ENCODE peak calls at places on chromosomes 3 and 15, in nine cellular contexts. One of them, this sample, is unnamed.

GRCh38 chr15:35168464-35168863 is 83.4 kb upstream of the NANOGP8 start:
- DNase-seq in natural killer cell: no peak
- DNase-seq in left ventricle myocardium inferior: no peak
- DNase-seq in naive thymus-derived CD4-positive, alpha-beta T cell: no peak
- DNase-seq in EH: peak; percentile 85
- DNase-seq in nephron progenitor cell: no peak
- DNase-seq in NCI-H2029 treated with DMSO at 0.1 percent for 48 hours: no peak
- DNase-seq in memory B cell: no peak
- DNase-seq in NCI-H1105: no peak
- DNase-seq in this sample: peak; percentile 57

GRCh38 chr3:135966349-135966695 is 794 bp downstream of the PPP2R3A start:
- DNase-seq in natural killer cell: no peak
- DNase-seq in left ventricle myocardium inferior: no peak
- DNase-seq in naive thymus-derived CD4-positive, alpha-beta T cell: no peak
- DNase-seq in EH: no peak
- DNase-seq in nephron progenitor cell: peak; percentile 60
- DNase-seq in NCI-H2029 treated with DMSO at 0.1 percent for 48 hours: peak; percentile 9
- DNase-seq in memory B cell: no peak
- DNase-seq in NCI-H1105: peak; percentile 48
- DNase-seq in this sample: peak; percentile 40

GRCh38 chr15:78685157-78685830 is 44.3 kb upstream of the CHRNB4 start:
- DNase-seq in natural killer cell: no peak
- DNase-seq in left ventricle myocardium inferior: no peak
- DNase-seq in naive thymus-derived CD4-positive, alpha-beta T cell: no peak
- DNase-seq in EH: no peak
- DNase-seq in nephron progenitor cell: peak; percentile 64
- DNase-seq in NCI-H2029 treated with DMSO at 0.1 percent for 48 hours: no peak
- DNase-seq in memory B cell: no peak
- DNase-seq in NCI-H1105: peak; percentile 50
- DNase-seq in this sample: no peak

GRCh38 chr15:75982468-75982867 is 29.8 kb downstream of the NRG4 start:
- DNase-seq in natural killer cell: no peak
- DNase-seq in left ventricle myocardium inferior: no peak
- DNase-seq in naive thymus-derived CD4-positive, alpha-beta T cell: no peak
- DNase-seq in EH: no peak
- DNase-seq in nephron progenitor cell: no peak
- DNase-seq in NCI-H2029 treated with DMSO at 0.1 percent for 48 hours: no peak
- DNase-seq in memory B cell: no peak
- DNase-seq in NCI-H1105: no peak
- DNase-seq in this sample: no peak

GRCh38 chr15:23384371-23384770 is 29.8 kb downstream of the GOLGA8S start:
- DNase-seq in natural killer cell: no peak
- DNase-seq in left ventricle myocardium inferior: no peak
- DNase-seq in naive thymus-derived CD4-positive, alpha-beta T cell: no peak
- DNase-seq in EH: no peak
- DNase-seq in nephron progenitor cell: no peak
- DNase-seq in NCI-H2029 treated with DMSO at 0.1 percent for 48 hours: no peak
- DNase-seq in memory B cell: no peak
- DNase-seq in NCI-H1105: no peak
- DNase-seq in this sample: no peak

GRCh38 chr3:151203053-151203420 is at the start of gene GPR171:
- DNase-seq in natural killer cell: peak; percentile 24
- DNase-seq in left ventricle myocardium inferior: no peak
- DNase-seq in naive thymus-derived CD4-positive, alpha-beta T cell: peak; percentile 82
- DNase-seq in EH: no peak
- DNase-seq in nephron progenitor cell: no peak
- DNase-seq in NCI-H2029 treated with DMSO at 0.1 percent for 48 hours: no peak
- DNase-seq in memory B cell: no peak
- DNase-seq in NCI-H1105: no peak
- DNase-seq in this sample: no peak

GRCh38 chr3:19104459-19104858 is 43.9 kb upstream of the KCNH8 start:
- DNase-seq in natural killer cell: no peak
- DNase-seq in left ventricle myocardium inferior: no peak
- DNase-seq in naive thymus-derived CD4-positive, alpha-beta T cell: no peak
- DNase-seq in EH: no peak
- DNase-seq in nephron progenitor cell: no peak
- DNase-seq in NCI-H2029 treated with DMSO at 0.1 percent for 48 hours: no peak
- DNase-seq in memory B cell: no peak
- DNase-seq in NCI-H1105: no peak
- DNase-seq in this sample: no peak

GRCh38 chr3:197021231-197021630 is 8.4 kb downstream of the MELTF start:
- DNase-seq in natural killer cell: no peak
- DNase-seq in left ventricle myocardium inferior: no peak
- DNase-seq in naive thymus-derived CD4-positive, alpha-beta T cell: no peak
- DNase-seq in EH: no peak
- DNase-seq in nephron progenitor cell: no peak
- DNase-seq in NCI-H2029 treated with DMSO at 0.1 percent for 48 hours: no peak
- DNase-seq in memory B cell: no peak
- DNase-seq in NCI-H1105: no peak
- DNase-seq in this sample: no peak

GRCh38 chr3:72690646-72691045 is 157.6 kb downstream of the SHQ1 start:
- DNase-seq in natural killer cell: no peak
- DNase-seq in left ventricle myocardium inferior: no peak
- DNase-seq in naive thymus-derived CD4-positive, alpha-beta T cell: no peak
- DNase-seq in EH: no peak
- DNase-seq in nephron progenitor cell: peak; percentile 28
- DNase-seq in NCI-H2029 treated with DMSO at 0.1 percent for 48 hours: no peak
- DNase-seq in memory B cell: no peak
- DNase-seq in NCI-H1105: no peak
- DNase-seq in this sample: no peak

GRCh38 chr3:115580566-115580965 is 42.7 kb upstream of the GAP43 start:
- DNase-seq in natural killer cell: no peak
- DNase-seq in left ventricle myocardium inferior: no peak
- DNase-seq in naive thymus-derived CD4-positive, alpha-beta T cell: no peak
- DNase-seq in EH: peak; percentile 32
- DNase-seq in nephron progenitor cell: no peak
- DNase-seq in NCI-H2029 treated with DMSO at 0.1 percent for 48 hours: no peak
- DNase-seq in memory B cell: no peak
- DNase-seq in NCI-H1105: no peak
- DNase-seq in this sample: no peak

GRCh38 chr15:64001148-64001547 is 45.1 kb downstream of the DAPK2 start:
- DNase-seq in natural killer cell: no peak
- DNase-seq in left ventricle myocardium inferior: no peak
- DNase-seq in naive thymus-derived CD4-positive, alpha-beta T cell: no peak
- DNase-seq in EH: no peak
- DNase-seq in nephron progenitor cell: no peak
- DNase-seq in NCI-H2029 treated with DMSO at 0.1 percent for 48 hours: no peak
- DNase-seq in memory B cell: no peak
- DNase-seq in NCI-H1105: no peak
- DNase-seq in this sample: no peak

GRCh38 chr3:37494206-37494605 is 319.8 kb upstream of the LRRFIP2 start:
- DNase-seq in natural killer cell: no peak
- DNase-seq in left ventricle myocardium inferior: no peak
- DNase-seq in naive thymus-derived CD4-positive, alpha-beta T cell: no peak
- DNase-seq in EH: no peak
- DNase-seq in nephron progenitor cell: no peak
- DNase-seq in NCI-H2029 treated with DMSO at 0.1 percent for 48 hours: no peak
- DNase-seq in memory B cell: no peak
- DNase-seq in NCI-H1105: no peak
- DNase-seq in this sample: no peak

GRCh38 chr15:65056868-65057548 is 10.8 kb downstream of the RASL12 start:
- DNase-seq in natural killer cell: no peak
- DNase-seq in left ventricle myocardium inferior: no peak
- DNase-seq in naive thymus-derived CD4-positive, alpha-beta T cell: no peak
- DNase-seq in EH: peak; percentile 28
- DNase-seq in nephron progenitor cell: peak; percentile 33
- DNase-seq in NCI-H2029 treated with DMSO at 0.1 percent for 48 hours: no peak
- DNase-seq in memory B cell: no peak
- DNase-seq in NCI-H1105: no peak
- DNase-seq in this sample: no peak

GRCh38 chr15:35394416-35394815 is 151.5 kb downstream of the DPH6 start:
- DNase-seq in natural killer cell: no peak
- DNase-seq in left ventricle myocardium inferior: no peak
- DNase-seq in naive thymus-derived CD4-positive, alpha-beta T cell: no peak
- DNase-seq in EH: peak; percentile 49
- DNase-seq in nephron progenitor cell: no peak
- DNase-seq in NCI-H2029 treated with DMSO at 0.1 percent for 48 hours: no peak
- DNase-seq in memory B cell: no peak
- DNase-seq in NCI-H1105: no peak
- DNase-seq in this sample: peak; percentile 13

GRCh38 chr3:50515565-50516047 is 12.2 kb upstream of the CACNA2D2 start:
- DNase-seq in natural killer cell: no peak
- DNase-seq in left ventricle myocardium inferior: peak; percentile 46
- DNase-seq in naive thymus-derived CD4-positive, alpha-beta T cell: no peak
- DNase-seq in EH: peak; percentile 15
- DNase-seq in nephron progenitor cell: peak; percentile 74
- DNase-seq in NCI-H2029 treated with DMSO at 0.1 percent for 48 hours: no peak
- DNase-seq in memory B cell: no peak
- DNase-seq in NCI-H1105: no peak
- DNase-seq in this sample: peak; percentile 7

GRCh38 chr15:57384816-57385215 is 8.5 kb downstream of the CGNL1 start:
- DNase-seq in natural killer cell: no peak
- DNase-seq in left ventricle myocardium inferior: no peak
- DNase-seq in naive thymus-derived CD4-positive, alpha-beta T cell: no peak
- DNase-seq in EH: peak; percentile 64
- DNase-seq in nephron progenitor cell: no peak
- DNase-seq in NCI-H2029 treated with DMSO at 0.1 percent for 48 hours: no peak
- DNase-seq in memory B cell: no peak
- DNase-seq in NCI-H1105: no peak
- DNase-seq in this sample: peak; percentile 76

GRCh38 chr15:99016680-99017321 is 9.2 kb upstream of the PGPEP1L start:
- DNase-seq in natural killer cell: no peak
- DNase-seq in left ventricle myocardium inferior: peak; percentile 31
- DNase-seq in naive thymus-derived CD4-positive, alpha-beta T cell: no peak
- DNase-seq in EH: peak; percentile 90
- DNase-seq in nephron progenitor cell: peak; percentile 19
- DNase-seq in NCI-H2029 treated with DMSO at 0.1 percent for 48 hours: no peak
- DNase-seq in memory B cell: no peak
- DNase-seq in NCI-H1105: no peak
- DNase-seq in this sample: no peak

GRCh38 chr3:56810912-56811544 is 9.3 kb upstream of the ARHGEF3 start:
- DNase-seq in natural killer cell: no peak
- DNase-seq in left ventricle myocardium inferior: no peak
- DNase-seq in naive thymus-derived CD4-positive, alpha-beta T cell: no peak
- DNase-seq in EH: no peak
- DNase-seq in nephron progenitor cell: no peak
- DNase-seq in NCI-H2029 treated with DMSO at 0.1 percent for 48 hours: no peak
- DNase-seq in memory B cell: no peak
- DNase-seq in NCI-H1105: no peak
- DNase-seq in this sample: no peak

GRCh38 chr3:105030211-105030610 is 336.5 kb upstream of the ALCAM start:
- DNase-seq in natural killer cell: no peak
- DNase-seq in left ventricle myocardium inferior: no peak
- DNase-seq in naive thymus-derived CD4-positive, alpha-beta T cell: no peak
- DNase-seq in EH: no peak
- DNase-seq in nephron progenitor cell: no peak
- DNase-seq in NCI-H2029 treated with DMSO at 0.1 percent for 48 hours: no peak
- DNase-seq in memory B cell: no peak
- DNase-seq in NCI-H1105: no peak
- DNase-seq in this sample: no peak

GRCh38 chr3:185270262-185270955 is 16.6 kb upstream of the EHHADH start:
- DNase-seq in natural killer cell: no peak
- DNase-seq in left ventricle myocardium inferior: no peak
- DNase-seq in naive thymus-derived CD4-positive, alpha-beta T cell: no peak
- DNase-seq in EH: peak; percentile 55
- DNase-seq in nephron progenitor cell: peak; percentile 46
- DNase-seq in NCI-H2029 treated with DMSO at 0.1 percent for 48 hours: no peak
- DNase-seq in memory B cell: no peak
- DNase-seq in NCI-H1105: peak; percentile 90
- DNase-seq in this sample: peak; percentile 45

GRCh38 chr3:33312361-33312760 is 35.1 kb downstream of the FBXL2 start:
- DNase-seq in natural killer cell: no peak
- DNase-seq in left ventricle myocardium inferior: no peak
- DNase-seq in naive thymus-derived CD4-positive, alpha-beta T cell: no peak
- DNase-seq in EH: no peak
- DNase-seq in nephron progenitor cell: no peak
- DNase-seq in NCI-H2029 treated with DMSO at 0.1 percent for 48 hours: no peak
- DNase-seq in memory B cell: no peak
- DNase-seq in NCI-H1105: no peak
- DNase-seq in this sample: peak; percentile 60

GRCh38 chr3:126551066-126551838 is 7.5 kb downstream of the C3orf22 start:
- DNase-seq in natural killer cell: peak; percentile 7
- DNase-seq in left ventricle myocardium inferior: no peak
- DNase-seq in naive thymus-derived CD4-positive, alpha-beta T cell: no peak
- DNase-seq in EH: no peak
- DNase-seq in nephron progenitor cell: no peak
- DNase-seq in NCI-H2029 treated with DMSO at 0.1 percent for 48 hours: no peak
- DNase-seq in memory B cell: no peak
- DNase-seq in NCI-H1105: no peak
- DNase-seq in this sample: no peak

GRCh38 chr3:183493296-183494045 is 62.0 kb downstream of the KLHL6 start:
- DNase-seq in natural killer cell: no peak
- DNase-seq in left ventricle myocardium inferior: no peak
- DNase-seq in naive thymus-derived CD4-positive, alpha-beta T cell: no peak
- DNase-seq in EH: no peak
- DNase-seq in nephron progenitor cell: no peak
- DNase-seq in NCI-H2029 treated with DMSO at 0.1 percent for 48 hours: no peak
- DNase-seq in memory B cell: no peak
- DNase-seq in NCI-H1105: no peak
- DNase-seq in this sample: no peak

GRCh38 chr3:139935071-139935865 is at the start of gene CLSTN2:
- DNase-seq in natural killer cell: no peak
- DNase-seq in left ventricle myocardium inferior: peak; percentile 79
- DNase-seq in naive thymus-derived CD4-positive, alpha-beta T cell: no peak
- DNase-seq in EH: peak; percentile 40
- DNase-seq in nephron progenitor cell: peak; percentile 87
- DNase-seq in NCI-H2029 treated with DMSO at 0.1 percent for 48 hours: peak; percentile 13
- DNase-seq in memory B cell: no peak
- DNase-seq in NCI-H1105: peak; percentile 88
- DNase-seq in this sample: peak; percentile 7

GRCh38 chr3:185342458-185343169 is 20.3 kb upstream of the MAP3K13 start:
- DNase-seq in natural killer cell: no peak
- DNase-seq in left ventricle myocardium inferior: no peak
- DNase-seq in naive thymus-derived CD4-positive, alpha-beta T cell: no peak
- DNase-seq in EH: no peak
- DNase-seq in nephron progenitor cell: no peak
- DNase-seq in NCI-H2029 treated with DMSO at 0.1 percent for 48 hours: no peak
- DNase-seq in memory B cell: no peak
- DNase-seq in NCI-H1105: no peak
- DNase-seq in this sample: no peak

GRCh38 chr15:73108676-73109075 is 56.4 kb downstream of the NEO1 start:
- DNase-seq in natural killer cell: no peak
- DNase-seq in left ventricle myocardium inferior: no peak
- DNase-seq in naive thymus-derived CD4-positive, alpha-beta T cell: no peak
- DNase-seq in EH: no peak
- DNase-seq in nephron progenitor cell: no peak
- DNase-seq in NCI-H2029 treated with DMSO at 0.1 percent for 48 hours: no peak
- DNase-seq in memory B cell: no peak
- DNase-seq in NCI-H1105: no peak
- DNase-seq in this sample: no peak

GRCh38 chr3:197083486-197083885 is 53.9 kb upstream of the MELTF start:
- DNase-seq in natural killer cell: no peak
- DNase-seq in left ventricle myocardium inferior: no peak
- DNase-seq in naive thymus-derived CD4-positive, alpha-beta T cell: no peak
- DNase-seq in EH: peak; percentile 86
- DNase-seq in nephron progenitor cell: no peak
- DNase-seq in NCI-H2029 treated with DMSO at 0.1 percent for 48 hours: peak; percentile 7
- DNase-seq in memory B cell: no peak
- DNase-seq in NCI-H1105: no peak
- DNase-seq in this sample: peak; percentile 81

GRCh38 chr3:158205994-158206393 is 96.1 kb downstream of the RSRC1 start:
- DNase-seq in natural killer cell: no peak
- DNase-seq in left ventricle myocardium inferior: no peak
- DNase-seq in naive thymus-derived CD4-positive, alpha-beta T cell: no peak
- DNase-seq in EH: no peak
- DNase-seq in nephron progenitor cell: no peak
- DNase-seq in NCI-H2029 treated with DMSO at 0.1 percent for 48 hours: no peak
- DNase-seq in memory B cell: no peak
- DNase-seq in NCI-H1105: no peak
- DNase-seq in this sample: peak; percentile 3

GRCh38 chr3:99659032-99659431 is 20.6 kb downstream of the COL8A1 start:
- DNase-seq in natural killer cell: no peak
- DNase-seq in left ventricle myocardium inferior: no peak
- DNase-seq in naive thymus-derived CD4-positive, alpha-beta T cell: no peak
- DNase-seq in EH: peak; percentile 97
- DNase-seq in nephron progenitor cell: no peak
- DNase-seq in NCI-H2029 treated with DMSO at 0.1 percent for 48 hours: no peak
- DNase-seq in memory B cell: no peak
- DNase-seq in NCI-H1105: no peak
- DNase-seq in this sample: peak; percentile 96

GRCh38 chr3:144175644-144176425 is 204.2 kb downstream of the DIPK2A start:
- DNase-seq in natural killer cell: no peak
- DNase-seq in left ventricle myocardium inferior: no peak
- DNase-seq in naive thymus-derived CD4-positive, alpha-beta T cell: no peak
- DNase-seq in EH: no peak
- DNase-seq in nephron progenitor cell: no peak
- DNase-seq in NCI-H2029 treated with DMSO at 0.1 percent for 48 hours: no peak
- DNase-seq in memory B cell: no peak
- DNase-seq in NCI-H1105: no peak
- DNase-seq in this sample: no peak

GRCh38 chr3:184977796-184978195 is 165.8 kb downstream of the VPS8 start:
- DNase-seq in natural killer cell: no peak
- DNase-seq in left ventricle myocardium inferior: no peak
- DNase-seq in naive thymus-derived CD4-positive, alpha-beta T cell: no peak
- DNase-seq in EH: no peak
- DNase-seq in nephron progenitor cell: no peak
- DNase-seq in NCI-H2029 treated with DMSO at 0.1 percent for 48 hours: no peak
- DNase-seq in memory B cell: no peak
- DNase-seq in NCI-H1105: peak; percentile 26
- DNase-seq in this sample: peak; percentile 14